ENCODE peak calls at places on chromosomes 16 and 17, in four cellular contexts. T is prostate gland, D is spleen, M is HCT116. P is an unnamed sample.

GRCh38 chr17:60473788-60474187 is 51.5 kb downstream of the CHCT1 start:
- DNase-seq in T (no peak), M (no peak), D (no peak), P (no peak)

GRCh38 chr17:63649813-63650212 is 27.6 kb downstream of the MAP3K3 start:
- DNase-seq in M (no peak), T (no peak), D (no peak), P (no peak)

GRCh38 chr16:84156342-84156784 is 11.3 kb downstream of the DNAAF1 start:
- DNase-seq in T (no peak), D (no peak), M (no peak), P (no peak)

GRCh38 chr16:19767497-19767896 is 49.4 kb downstream of the IQCK start:
- DNase-seq in T (no peak), D (no peak), M (no peak), P (no peak)

GRCh38 chr16:21727344-21727743 is 63.6 kb downstream of the OTOA start:
- DNase-seq in D (no peak), M (no peak), T (no peak), P (no peak)

GRCh38 chr17:48655913-48656312 is 29.8 kb upstream of the HOXB9 start:
- DNase-seq in T (no peak), M (no peak), D (no peak), P (no peak)

GRCh38 chr17:67520916-67521772 is 144.1 kb downstream of the PITPNC1 start:
- DNase-seq in T (no peak), M (no peak), D (no peak), P (no peak)

GRCh38 chr17:70190959-70191805 is 21.9 kb downstream of the KCNJ2 start:
- DNase-seq in D (no peak), M (no peak), T (peak; percentile 53), P (no peak)

GRCh38 chr16:11250786-11251524 is 5.0 kb downstream of the SOCS1 start:
- DNase-seq in M (no peak), D (no peak), T (no peak), P (no peak)
- TF ChIP-seq POLR2AphosphoS5 in M (no peak), D (no peak), T (no peak), P (peak; percentile 13)

GRCh38 chr17:1629647-1630310 is 1.1 kb upstream of the SLC43A2 start:
- DNase-seq in T (peak; percentile 53), D (peak; percentile 96), M (peak; percentile 29), P (peak; percentile 65)
- TF ChIP-seq POLR2A in T (no peak), D (no peak), M (no peak), P (no peak)

GRCh38 chr16:16149710-16150116 is 73.6 kb downstream of the ABCC6 start:
- DNase-seq in T (no peak), M (no peak), D (no peak), P (no peak)

GRCh38 chr16:16150878-16151152 is 72.5 kb downstream of the ABCC6 start:
- DNase-seq in T (no peak), D (no peak), M (no peak), P (no peak)

GRCh38 chr16:16148755-16149154 is 74.5 kb downstream of the ABCC6 start:
- DNase-seq in T (no peak), M (no peak), D (no peak), P (no peak)

GRCh38 chr16:16151315-16151714 is 72.0 kb downstream of the ABCC6 start:
- DNase-seq in M (no peak), D (no peak), T (no peak), P (no peak)

GRCh38 chr16:16150117-16150877 is 73.0 kb downstream of the ABCC6 start:
- DNase-seq in D (no peak), M (no peak), T (peak; percentile 18), P (no peak)
- TF ChIP-seq POLR2AphosphoS5 in D (peak; percentile 66), M (no peak), T (peak; percentile 55), P (no peak)

GRCh38 chr17:933168-934083 is 46.1 kb downstream of the NXN start:
- DNase-seq in D (no peak), M (peak; percentile 98), T (peak; percentile 76), P (no peak)
- TF ChIP-seq POLR2A in D (no peak), M (no peak), T (no peak), P (no peak)

GRCh38 chr16:11111891-11112634 is 143.9 kb downstream of the SOCS1 start:
- DNase-seq in M (no peak), T (no peak), D (no peak), P (no peak)

GRCh38 chr16:11109551-11109950 is 146.5 kb downstream of the SOCS1 start:
- DNase-seq in T (no peak), D (no peak), M (no peak), P (no peak)

GRCh38 chr16:11114366-11115164 is 141.4 kb downstream of the SOCS1 start:
- DNase-seq in T (no peak), D (no peak), M (no peak), P (no peak)

GRCh38 chr16:11111166-11111565 is 144.8 kb downstream of the SOCS1 start:
- DNase-seq in M (no peak), T (no peak), D (no peak), P (no peak)

GRCh38 chr16:11112723-11113348 is 143.2 kb downstream of the SOCS1 start:
- DNase-seq in D (no peak), T (peak; percentile 21), M (no peak), P (no peak)
- TF ChIP-seq POLR2AphosphoS5 in D (no peak), T (no peak), M (no peak), P (no peak)

GRCh38 chr16:81755915-81756644 is 23.0 kb upstream of the PLCG2 start:
- DNase-seq in M (no peak), D (peak; percentile 51), T (no peak), P (no peak)

GRCh38 chr16:81748476-81749198 is 30.5 kb upstream of the PLCG2 start:
- DNase-seq in T (no peak), D (no peak), M (no peak), P (no peak)

GRCh38 chr16:81754810-81755209 is 24.3 kb upstream of the PLCG2 start:
- DNase-seq in T (no peak), M (no peak), D (no peak), P (no peak)

GRCh38 chr16:81752876-81753227 is 26.2 kb upstream of the PLCG2 start:
- DNase-seq in M (no peak), T (no peak), D (no peak), P (no peak)

GRCh38 chr16:81752225-81752875 is 26.7 kb upstream of the PLCG2 start:
- DNase-seq in D (peak; percentile 95), T (no peak), M (no peak), P (peak; percentile 59)
- TF ChIP-seq POLR2A in D (no peak), T (no peak), M (no peak), P (peak; percentile 85)

DNA sequence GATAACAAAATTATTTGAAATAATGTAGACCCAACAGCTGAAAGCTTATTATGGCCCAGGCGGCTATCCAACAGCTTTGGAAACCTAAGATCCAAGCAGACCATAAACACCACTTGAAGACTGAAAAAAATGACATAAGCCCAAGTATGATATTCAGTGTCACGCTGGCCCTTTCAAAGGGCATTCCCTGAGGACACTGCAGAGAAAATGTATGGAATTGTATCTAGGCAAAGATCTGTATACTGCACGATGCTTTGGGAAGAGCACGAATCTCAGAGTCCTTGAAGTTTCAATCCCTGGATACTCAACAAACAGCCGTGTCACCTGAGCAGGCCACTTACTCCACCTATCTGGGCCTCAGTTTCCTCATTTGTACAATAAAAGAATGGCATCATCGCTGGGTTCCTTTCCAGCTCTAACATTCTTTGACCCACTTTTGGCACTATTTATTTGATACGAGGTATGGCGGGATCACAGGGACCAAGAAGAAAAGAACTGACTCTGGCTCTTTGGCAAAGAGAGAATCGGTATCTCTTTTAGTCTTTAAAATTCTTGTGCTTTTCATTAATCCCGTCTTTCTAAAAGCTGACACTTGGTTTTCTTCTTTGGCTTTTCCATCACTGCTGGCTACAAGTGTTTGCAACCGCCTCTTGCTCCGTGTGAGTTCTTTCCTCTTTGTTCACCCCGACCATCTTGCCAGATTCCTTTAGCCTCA is 1.2 kb downstream of the STAT5B start:
- DNase-seq in T (no peak), D (no peak), M (no peak), P (no peak)
- TF ChIP-seq POLR2AphosphoS5 in T (no peak), D (no peak), M (no peak), P (no peak)

DNA sequence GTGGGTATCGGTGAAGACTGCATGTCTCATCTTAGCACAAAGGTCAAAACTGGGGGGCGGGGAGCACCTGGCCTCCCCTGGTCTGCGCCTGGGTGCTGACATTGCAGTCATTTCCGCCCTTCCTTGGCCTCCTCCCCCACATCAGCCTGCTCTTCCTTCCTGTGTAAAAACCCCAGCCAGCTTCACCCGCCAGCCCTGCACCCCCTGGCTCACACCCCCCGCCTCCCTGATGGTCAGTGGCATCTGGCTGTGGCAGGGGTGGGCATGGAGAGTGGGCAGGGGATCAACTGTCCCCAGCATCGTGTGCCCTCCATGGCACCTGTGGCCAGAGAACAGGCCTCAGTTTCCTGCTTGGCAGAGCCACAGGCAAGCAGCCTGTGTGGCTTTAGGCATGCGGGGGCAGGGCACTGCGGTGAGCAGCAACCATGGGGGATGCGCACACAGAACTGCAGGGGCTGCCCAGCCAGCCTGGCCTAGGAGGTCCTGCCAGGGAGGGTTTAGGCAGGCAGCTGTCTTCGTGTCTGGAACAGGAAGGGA is 26.5 kb upstream of the LASP1NB start:
- DNase-seq in T (no peak), M (no peak), D (peak; percentile 95), P (peak; percentile 97)
- TF ChIP-seq POLR2A in T (no peak), M (no peak), D (no peak), P (peak; percentile 56)

P was measured in GM12892.